ENCODE peak calls at places on chromosome 13, in seven cellular contexts. B, U, G, W, I, H and P are unnamed samples.
A peak's percentile ranks its signal among the peaks of the same experiment; 100 is the strongest.

GRCh38 chr13:24251525-24251924 is 57.9 kb upstream of the C1QTNF9 start:
- DNase-seq in W (no peak), H (peak; percentile 68), B (peak; percentile 85), I (no peak), G (no peak), U (no peak), P (no peak)

GRCh38 chr13:23563085-23563484 is 7.1 kb upstream of the TNFRSF19 start:
- DNase-seq in W (no peak), H (no peak), I (no peak), G (no peak), U (no peak), B (no peak), P (no peak)

GRCh38 chr13:55727683-55728082 is 1413.0 kb upstream of the PRR20A start:
- DNase-seq in I (no peak), H (no peak), B (no peak), U (no peak), W (no peak), G (no peak), P (no peak)

GRCh38 chr13:35818577-35819165 is 312.5 kb downstream of the DCLK1 start:
- DNase-seq in I (peak; percentile 6), H (no peak), B (no peak), W (no peak), U (peak; percentile 50), G (no peak), P (peak; percentile 16)

GRCh38 chr13:105035092-105035491 is 1500.4 kb downstream of the EFNB2 start:
- DNase-seq in I (no peak), W (no peak), G (no peak), B (no peak), U (no peak), H (no peak), P (no peak)

GRCh38 chr13:41610426-41610825 is 153.1 kb downstream of the RGCC start:
- DNase-seq in G (no peak), H (no peak), B (no peak), U (no peak), I (no peak), W (peak; percentile 45), P (peak; percentile 50)

GRCh38 chr13:27450921-27451461 is 627 bp upstream of the MTIF3 start:
- DNase-seq in G (peak; percentile 71), U (peak; percentile 29), H (no peak), W (peak; percentile 26), I (no peak), B (no peak), P (no peak)

GRCh38 chr13:113862766-113863510 is 938 bp downstream of the GAS6 start:
- DNase-seq in B (no peak), H (no peak), I (no peak), G (peak; percentile 82), W (peak; percentile 80), U (no peak), P (no peak)

GRCh38 chr13:39148513-39148961 is 110.3 kb downstream of the NHLRC3 start:
- DNase-seq in I (peak; percentile 6), H (no peak), G (no peak), U (peak; percentile 96), B (no peak), W (no peak), P (peak; percentile 18)

GRCh38 chr13:42990147-42990990 is 1.7 kb downstream of the EPSTI1 start:
- DNase-seq in W (no peak), G (no peak), I (peak; percentile 42), U (no peak), B (no peak), H (no peak), P (no peak)

GRCh38 chr13:97275775-97276501 is 53.8 kb downstream of the MBNL2 start:
- DNase-seq in B (no peak), W (no peak), I (no peak), H (no peak), U (no peak), G (no peak), P (no peak)

GRCh38 chr13:107291875-107292274 is 723.9 kb upstream of the ARGLU1 start:
- DNase-seq in I (no peak), U (no peak), B (no peak), H (no peak), W (no peak), G (no peak), P (no peak)

GRCh38 chr13:114222461-114222968 is 12.2 kb upstream of the CDC16 start:
- DNase-seq in H (no peak), G (no peak), W (no peak), I (no peak), U (no peak), B (no peak), P (no peak)

GRCh38 chr13:40052954-40053353 is 397.5 kb downstream of the COG6 start:
- DNase-seq in B (no peak), G (no peak), W (no peak), I (no peak), U (no peak), H (no peak), P (no peak)

GRCh38 chr13:38814331-38814730 is 127.5 kb downstream of the FREM2 start:
- DNase-seq in B (no peak), W (no peak), G (no peak), I (no peak), H (no peak), U (no peak), P (no peak)

GRCh38 chr13:43033038-43033437 is 9.7 kb downstream of the DNAJC15 start:
- DNase-seq in U (no peak), W (no peak), H (no peak), B (no peak), I (no peak), G (no peak), P (no peak)

GRCh38 chr13:103203750-103204330 is 137.6 kb upstream of the SLC10A2 start:
- DNase-seq in H (no peak), G (no peak), W (no peak), B (no peak), I (no peak), U (no peak), P (no peak)

GRCh38 chr13:40518481-40518882 is 148.0 kb downstream of the FOXO1 start:
- DNase-seq in I (no peak), U (no peak), W (no peak), G (no peak), H (no peak), B (peak; percentile 25), P (no peak)

GRCh38 chr13:74730556-74731331 is 596.5 kb upstream of the KLF12 start:
- DNase-seq in B (no peak), U (no peak), W (peak; percentile 26), G (no peak), I (no peak), H (no peak), P (no peak)

GRCh38 chr13:28474491-28475134 is 20.3 kb downstream of the FLT1 start:
- DNase-seq in U (no peak), I (no peak), B (no peak), G (no peak), H (no peak), W (no peak), P (no peak)

GRCh38 chr13:25286308-25286968 is 850 bp downstream of the MTMR6 start:
- DNase-seq in H (no peak), I (no peak), W (peak; percentile 18), U (peak; percentile 66), B (peak; percentile 33), G (no peak), P (peak; percentile 14)

GRCh38 chr13:33289966-33290365 is 4.4 kb upstream of the STARD13 start:
- DNase-seq in I (no peak), W (no peak), H (no peak), B (no peak), G (no peak), U (no peak), P (no peak)

GRCh38 chr13:79451500-79451962 is 29.4 kb upstream of the NDFIP2 start:
- DNase-seq in W (no peak), G (no peak), U (peak; percentile 60), H (peak; percentile 76), B (peak; percentile 63), I (no peak), P (no peak)

GRCh38 chr13:79512950-79513349 is 32.0 kb downstream of the NDFIP2 start:
- DNase-seq in G (no peak), W (no peak), H (no peak), I (no peak), B (no peak), U (no peak), P (no peak)

GRCh38 chr13:87810391-87810801 is 139.2 kb downstream of the SLITRK5 start:
- DNase-seq in G (no peak), U (no peak), H (no peak), B (no peak), I (no peak), W (no peak), P (no peak)

GRCh38 chr13:24264976-24265375 is 44.4 kb upstream of the C1QTNF9 start:
- DNase-seq in B (peak; percentile 77), U (no peak), G (no peak), I (no peak), H (peak; percentile 76), W (no peak), P (no peak)

GRCh38 chr13:44432595-44432994 is 59.0 kb downstream of the SERP2 start:
- DNase-seq in B (no peak), U (no peak), I (no peak), W (no peak), G (no peak), H (no peak), P (no peak)

GRCh38 chr13:21481359-21481758 is 22.3 kb upstream of the ZDHHC20 start:
- DNase-seq in H (no peak), W (no peak), G (no peak), I (no peak), U (no peak), B (no peak), P (peak; percentile 26)

GRCh38 chr13:106122234-106122633 is 413.2 kb downstream of the EFNB2 start:
- DNase-seq in I (no peak), G (no peak), H (no peak), B (no peak), U (no peak), W (no peak), P (no peak)

GRCh38 chr13:21137696-21138095 is 38.7 kb downstream of the SKA3 start:
- DNase-seq in B (no peak), H (no peak), U (no peak), G (no peak), I (no peak), W (no peak), P (no peak)

GRCh38 chr13:113096745-113097305 is 8.8 kb upstream of the F7 start:
- DNase-seq in H (no peak), U (no peak), I (no peak), B (no peak), G (no peak), W (no peak), P (no peak)

GRCh38 chr13:51797664-51798488 is 6.1 kb downstream of the DHRS12 start:
- DNase-seq in U (peak; percentile 63), W (no peak), B (peak; percentile 49), I (peak; percentile 43), G (no peak), H (peak; percentile 38), P (peak; percentile 50)

GRCh38 chr13:67314405-67314804 is 84.3 kb upstream of the PCDH9 start:
- DNase-seq in I (no peak), W (no peak), H (no peak), U (no peak), B (no peak), G (no peak), P (no peak)